ENCODE peak calls at places on chromosome 15, in four cellular contexts. U is HCT116, Y is keratinocyte, D is MM.1S. N is an unnamed sample.

GRCh38 chr15:78450285-78450858 is 12.4 kb downstream of the IREB2 start:
- DNase-seq in U (no peak), Y (no peak), D (no peak), N (no peak)

GRCh38 chr15:84716036-84716732 is at the start of gene SEC11A:
- DNase-seq in U (peak; percentile 92), Y (peak; percentile 62), D (peak; percentile 96), N (peak; percentile 90)

GRCh38 chr15:92892201-92892555 is 7.9 kb upstream of the CHD2 start:
- DNase-seq in U (no peak), Y (no peak), D (no peak), N (no peak)

GRCh38 chr15:31584195-31584594 is 257.6 kb downstream of the KLF13 start:
- DNase-seq in U (no peak), Y (no peak), D (no peak), N (no peak)

GRCh38 chr15:100869151-100869999 is 10.3 kb upstream of the ALDH1A3 start:
- DNase-seq in U (peak; percentile 27), Y (no peak), D (no peak), N (no peak)

GRCh38 chr15:22819651-22820050 is 18.8 kb upstream of the NIPA2 start:
- DNase-seq in U (no peak), Y (no peak), D (no peak), N (no peak)

GRCh38 chr15:76968310-76968709 is 26.6 kb upstream of the PSTPIP1 start:
- DNase-seq in U (no peak), Y (no peak), D (no peak), N (no peak)

GRCh38 chr15:82531496-82532382 is 8.5 kb downstream of the RPS17 start:
- DNase-seq in U (no peak), Y (no peak), D (no peak), N (no peak)

GRCh38 chr15:29259233-29259632 is 10.4 kb downstream of the NSMCE3 start:
- DNase-seq in U (no peak), Y (no peak), D (no peak), N (no peak)

GRCh38 chr15:77840962-77841361 is 208.2 kb upstream of the LINGO1 start:
- DNase-seq in U (no peak), Y (no peak), D (no peak), N (no peak)

GRCh38 chr15:90807074-90807646 is 61.2 kb upstream of the FURIN start:
- DNase-seq in U (no peak), Y (no peak), D (no peak), N (no peak)

GRCh38 chr15:32096867-32097266 is 66.6 kb downstream of the CHRNA7 start:
- DNase-seq in U (no peak), Y (no peak), D (no peak), N (no peak)

GRCh38 chr15:58484794-58485600 is 53.2 kb downstream of the LIPC start:
- DNase-seq in U (no peak), Y (no peak), D (no peak), N (peak; percentile 81)

GRCh38 chr15:68405426-68406250 is 26.3 kb downstream of the ITGA11 start:
- DNase-seq in U (no peak), Y (no peak), D (no peak), N (no peak)

GRCh38 chr15:60358935-60359672 is 38.7 kb downstream of the ANXA2 start:
- DNase-seq in U (no peak), Y (no peak), D (no peak), N (no peak)

GRCh38 chr15:79903626-79904025 is 6.8 kb upstream of the MTHFS start:
- DNase-seq in U (no peak), Y (no peak), D (no peak), N (no peak)

GRCh38 chr15:64152507-64153387 is 1.2 kb downstream of the SNX22 start:
- DNase-seq in U (no peak), Y (no peak), D (peak; percentile 72), N (no peak)

GRCh38 chr15:31285772-31286261 is 40.8 kb upstream of the KLF13 start:
- DNase-seq in U (no peak), Y (no peak), D (no peak), N (no peak)

GRCh38 chr15:92614301-92614700 is 41.3 kb downstream of the FAM174B start:
- DNase-seq in U (no peak), Y (no peak), D (no peak), N (no peak)

GRCh38 chr15:74312445-74313007 is 54.9 kb downstream of the CYP11A1 start:
- DNase-seq in U (no peak), Y (no peak), D (no peak), N (no peak)

GRCh38 chr15:71440479-71441071 is 325.3 kb downstream of the THSD4 start:
- DNase-seq in U (peak; percentile 68), Y (no peak), D (peak; percentile 61), N (no peak)

GRCh38 chr15:25939122-25939521 is 76.0 kb upstream of the ATP10A start:
- DNase-seq in U (no peak), Y (no peak), D (no peak), N (no peak)

GRCh38 chr15:73851679-73852078 is 21.7 kb upstream of the TBC1D21 start:
- DNase-seq in U (peak; percentile 22), Y (peak; percentile 19), D (peak; percentile 78), N (peak; percentile 72)

GRCh38 chr15:53752406-53752805 is 7.1 kb downstream of the WDR72 start:
- DNase-seq in U (no peak), Y (no peak), D (no peak), N (no peak)

GRCh38 chr15:39624806-39625205 is 43.9 kb downstream of the THBS1 start:
- DNase-seq in U (no peak), Y (no peak), D (peak; percentile 80), N (no peak)

GRCh38 chr15:72285927-72286516 is 13.7 kb upstream of the PARP6 start:
- DNase-seq in U (peak; percentile 22), Y (no peak), D (peak; percentile 10), N (peak; percentile 30)

GRCh38 chr15:41258706-41259471 is 27.8 kb downstream of the CHP1 start:
- DNase-seq in U (no peak), Y (no peak), D (no peak), N (no peak)

GRCh38 chr15:63188247-63188936 is 1.0 kb upstream of the RAB8B start:
- DNase-seq in U (no peak), Y (no peak), D (no peak), N (no peak)

GRCh38 chr15:32659340-32659831 is 17.9 kb downstream of the SCG5 start:
- DNase-seq in U (no peak), Y (peak; percentile 89), D (no peak), N (no peak)

GRCh38 chr15:49370782-49371181 is 52.3 kb upstream of the FGF7 start:
- DNase-seq in U (peak; percentile 13), Y (no peak), D (peak; percentile 15), N (no peak)

GRCh38 chr15:74798388-74799254 is 14.0 kb upstream of the LMAN1L start:
- DNase-seq in U (no peak), Y (no peak), D (no peak), N (no peak)

GRCh38 chr15:53448215-53449001 is 311.1 kb downstream of the WDR72 start:
- DNase-seq in U (no peak), Y (no peak), D (peak; percentile 45), N (no peak)

GRCh38 chr15:52288051-52288942 is 7.3 kb downstream of the MYO5C start:
- DNase-seq in U (no peak), Y (no peak), D (no peak), N (no peak)

GRCh38 chr15:61879219-61879618 is 181.0 kb downstream of the VPS13C start:
- DNase-seq in U (no peak), Y (no peak), D (no peak), N (no peak)

GRCh38 chr15:63811942-63812341 is 21.8 kb downstream of the HERC1 start:
- DNase-seq in U (no peak), Y (no peak), D (no peak), N (no peak)

GRCh38 chr15:32952901-32953889 is 235.4 kb downstream of the GREM1 start:
- DNase-seq in U (no peak), Y (no peak), D (no peak), N (no peak)

GRCh38 chr15:36407647-36408046 is 171.8 kb upstream of the CDIN1 start:
- DNase-seq in U (no peak), Y (no peak), D (no peak), N (no peak)

GRCh38 chr15:83613716-83614115 is 40.2 kb upstream of the ADAMTSL3 start:
- DNase-seq in U (no peak), Y (no peak), D (no peak), N (no peak)

DNA sequence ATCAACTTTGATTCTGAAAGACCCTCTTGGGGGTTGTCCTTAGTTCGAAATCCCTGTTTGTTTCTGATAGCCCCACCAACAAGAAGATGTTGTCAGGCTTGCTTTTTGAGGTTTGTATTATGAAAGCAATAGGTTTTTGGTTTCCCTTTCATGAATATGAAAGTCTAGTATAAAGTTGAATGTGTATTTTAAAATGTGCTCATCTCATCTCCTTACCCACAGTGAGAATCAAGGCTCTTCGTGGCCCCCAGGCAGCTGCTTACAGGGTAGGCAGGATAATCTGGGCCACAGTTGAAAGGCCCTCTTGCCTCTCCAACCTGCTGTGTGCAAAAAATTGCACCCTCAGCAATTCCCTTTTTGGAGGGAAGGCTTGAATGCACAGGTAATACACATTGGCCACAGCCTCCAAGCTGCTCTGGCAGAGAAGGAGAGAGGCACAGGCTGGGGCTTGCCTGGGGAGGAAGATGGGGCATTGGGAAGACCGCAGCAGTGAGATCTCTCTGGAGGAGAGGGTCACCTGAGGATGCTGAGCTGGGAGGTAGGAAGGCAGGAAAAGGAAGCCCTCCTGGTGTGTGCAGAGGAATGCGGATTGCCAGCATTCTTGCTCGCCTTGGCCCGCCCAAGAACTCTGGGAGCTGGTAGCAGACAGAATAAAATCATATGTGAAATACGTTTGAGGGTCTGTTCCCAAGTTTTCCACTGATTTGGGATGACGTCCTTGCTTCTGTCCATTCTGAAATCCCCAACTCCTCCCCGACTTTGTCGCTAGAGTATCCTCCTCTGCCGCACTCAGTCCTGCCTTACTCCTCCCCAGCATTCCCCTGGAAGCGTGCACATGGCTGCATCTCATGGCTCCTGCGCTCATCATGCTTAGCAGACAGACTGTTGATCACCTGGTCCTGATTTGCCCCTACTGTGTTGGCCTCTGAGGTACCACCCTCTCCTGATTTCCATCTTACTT is 196.4 kb downstream of the RPLP1 start:
- DNase-seq in U (no peak), Y (no peak), D (peak; percentile 35), N (no peak)
- H3K4me2 ChIP-seq in U (no peak overlapping the region), Y (peak overlapping the region; percentile 59), D (peak overlapping the region; percentile 7), N (no peak overlapping the region)

GRCh38 chr15:67107014-67107812 is 41.8 kb downstream of the SMAD3 start:
- DNase-seq in U (peak; percentile 99), Y (peak; percentile 88), D (no peak), N (no peak)

GRCh38 chr15:67110400-67110799 is 45.0 kb downstream of the SMAD3 start:
- DNase-seq in U (no peak), Y (no peak), D (no peak), N (no peak)

GRCh38 chr15:67109141-67110034 is 44.0 kb downstream of the SMAD3 start:
- DNase-seq in U (no peak), Y (no peak), D (no peak), N (no peak)

GRCh38 chr15:67106764-67107013 is 41.3 kb downstream of the SMAD3 start:
- DNase-seq in U (no peak), Y (no peak), D (no peak), N (no peak)

GRCh38 chr15:67108122-67108871 is 42.9 kb downstream of the SMAD3 start:
- DNase-seq in U (no peak), Y (no peak), D (no peak), N (no peak)
- H3K9ac ChIP-seq in U (peak overlapping the region; percentile 76), Y (peak overlapping the region; percentile 76), D (no peak overlapping the region), N (no peak overlapping the region)

GRCh38 chr15:56208185-56208584 is 35.5 kb downstream of the RFX7 start:
- DNase-seq in U (no peak), Y (no peak), D (no peak), N (no peak)
- H3K27ac ChIP-seq in U (no peak overlapping the region), Y (no peak overlapping the region), D (no peak overlapping the region), N (peak overlapping the region; percentile 75)

GRCh38 chr15:56619881-56620280 is 113.4 kb downstream of the ZNF280D start:
- DNase-seq in U (no peak), Y (no peak), D (no peak), N (no peak)
- H3K4me2 ChIP-seq in U (no peak overlapping the region), Y (no peak overlapping the region), D (no peak overlapping the region), N (peak overlapping the region; percentile 23)

GRCh38 chr15:34810455-34811146 is 15.3 kb upstream of the ACTC1 start:
- DNase-seq in U (no peak), Y (peak; percentile 40), D (no peak), N (no peak)
- H3K9ac ChIP-seq in U (no peak overlapping the region), Y (no peak overlapping the region), D (no peak overlapping the region), N (no peak overlapping the region)

N was measured in DND-41.